ENCODE peak calls at places on chromosome 22, in eight cellular contexts. E is coronary artery; I is tibial nerve; S is CD8-positive, alpha-beta T cell; H is prostate gland; X is psoas muscle; K is heart left ventricle; G is breast epithelium. O is an unnamed sample.
A peak's percentile ranks its signal among the peaks of the same experiment; 100 is the strongest.

GRCh38 chr22:44676441-44677298 is 25.3 kb upstream of the PRR5 start:
- DNase-seq in X (no peak), I (no peak), K (no peak), S (no peak), H (no peak), E (no peak), G (no peak), O (no peak)

GRCh38 chr22:17945851-17946690 is 78.3 kb downstream of the MICAL3 start:
- DNase-seq in E (no peak), H (no peak), K (no peak), X (no peak), G (no peak), I (no peak), S (no peak), O (no peak)

GRCh38 chr22:44394246-44395115 is 81.7 kb upstream of the SHISAL1 start:
- DNase-seq in K (peak; percentile 0), X (no peak), H (no peak), I (peak; percentile 2), G (no peak), S (no peak), E (peak; percentile 49), O (no peak)

GRCh38 chr22:35540600-35541253 is at the start of gene RASD2:
- DNase-seq in I (no peak), X (peak; percentile 39), E (no peak), H (peak; percentile 24), K (peak; percentile 50), S (no peak), G (peak; percentile 38), O (peak; percentile 84)

GRCh38 chr22:41780714-41781507 is 19.6 kb upstream of the CCDC134 start:
- DNase-seq in X (peak; percentile 56), G (peak; percentile 27), H (no peak), S (peak; percentile 81), K (peak; percentile 53), I (no peak), E (no peak), O (no peak)

GRCh38 chr22:25970996-25971811 is 198.1 kb upstream of the SEZ6L start:
- DNase-seq in G (no peak), K (no peak), H (no peak), X (no peak), S (no peak), E (no peak), I (no peak), O (no peak)

GRCh38 chr22:17807571-17808410 is 33.5 kb upstream of the BID start:
- DNase-seq in G (no peak), S (no peak), H (no peak), K (peak; percentile 71), E (no peak), I (no peak), X (peak; percentile 51), O (no peak)

GRCh38 chr22:35359380-35360065 is 21.4 kb upstream of the HMOX1 start:
- DNase-seq in E (no peak), I (no peak), X (no peak), G (no peak), H (no peak), S (no peak), K (no peak), O (no peak)

GRCh38 chr22:38295339-38295738 is 21.9 kb downstream of the CSNK1E start:
- DNase-seq in X (no peak), E (no peak), I (no peak), K (no peak), S (no peak), G (no peak), H (no peak), O (no peak)
- H3K27ac ChIP-seq in X (no peak overlapping the region), E (peak overlapping the region; percentile 84), I (no peak overlapping the region), K (peak overlapping the region; percentile 71), S (no peak overlapping the region), G (peak overlapping the region; percentile 97), H (no peak overlapping the region), O (no peak overlapping the region)

GRCh38 chr22:21000215-21000986 is 1.5 kb downstream of the THAP7 start:
- DNase-seq in X (no peak), E (no peak), K (peak; percentile 15), H (no peak), I (no peak), G (no peak), S (no peak), O (no peak)
- H3K27ac ChIP-seq in X (peak overlapping the region; percentile 92), E (peak overlapping the region; percentile 99), K (peak overlapping the region; percentile 99), H (peak overlapping the region; percentile 96), I (no peak overlapping the region), G (peak overlapping the region; percentile 100), S (peak overlapping the region; percentile 93), O (no peak overlapping the region)

GRCh38 chr22:50310209-50310722 is 2.8 kb upstream of the PLXNB2 start:
- DNase-seq in X (no peak), I (no peak), G (no peak), H (no peak), E (no peak), K (peak; percentile 8), S (no peak), O (no peak)

GRCh38 chr22:50308597-50308935 is 1.1 kb upstream of the PLXNB2 start:
- DNase-seq in X (peak; percentile 82), I (peak; percentile 62), K (peak; percentile 94), E (peak; percentile 91), G (peak; percentile 68), S (no peak), H (no peak), O (no peak)

GRCh38 chr22:50308986-50309600 is 1.6 kb upstream of the PLXNB2 start:
- DNase-seq in S (no peak), E (no peak), H (no peak), X (no peak), K (peak; percentile 38), I (no peak), G (no peak), O (no peak)

GRCh38 chr22:50310949-50311444 is 3.6 kb upstream of the PLXNB2 start:
- DNase-seq in X (no peak), S (no peak), H (no peak), K (no peak), G (no peak), E (no peak), I (no peak), O (no peak)

GRCh38 chr22:50309601-50309991 is 2.1 kb upstream of the PLXNB2 start:
- DNase-seq in G (no peak), I (no peak), X (no peak), K (peak; percentile 17), S (no peak), H (no peak), E (no peak), O (no peak)
- H3K27ac ChIP-seq in G (peak overlapping the region; percentile 98), I (peak overlapping the region; percentile 79), X (no peak overlapping the region), K (peak overlapping the region; percentile 84), S (no peak overlapping the region), H (no peak overlapping the region), E (peak overlapping the region; percentile 98), O (peak overlapping the region; percentile 82)

DNA sequence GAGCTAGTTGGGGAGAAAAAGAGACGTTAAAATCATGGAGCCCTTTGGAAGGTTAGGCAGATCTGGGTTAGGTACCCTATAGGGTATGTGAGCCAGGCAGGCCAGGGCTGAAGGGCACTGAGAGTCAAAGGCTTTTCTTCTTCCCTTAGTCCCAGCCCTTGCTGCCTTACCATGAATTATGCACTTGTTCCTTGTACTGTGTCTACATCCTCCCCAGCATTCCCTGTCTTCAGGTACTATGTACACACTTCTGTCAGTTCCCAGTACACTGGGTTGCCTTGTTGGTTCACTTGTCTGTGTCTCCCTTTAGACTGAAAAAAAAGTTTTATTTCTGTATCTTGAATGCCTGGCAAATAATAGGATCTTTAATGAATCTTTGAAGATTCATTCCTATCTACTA is 16.9 kb downstream of the RNF185 start:
- DNase-seq in G (no peak), I (no peak), H (peak; percentile 49), E (no peak), K (no peak), S (no peak), X (no peak), O (no peak)
- H3K27ac ChIP-seq in G (no peak overlapping the region), I (no peak overlapping the region), H (peak overlapping the region; percentile 77), E (peak overlapping the region; percentile 80), K (no peak overlapping the region), S (no peak overlapping the region), X (peak overlapping the region; percentile 91), O (no peak overlapping the region)

DNA sequence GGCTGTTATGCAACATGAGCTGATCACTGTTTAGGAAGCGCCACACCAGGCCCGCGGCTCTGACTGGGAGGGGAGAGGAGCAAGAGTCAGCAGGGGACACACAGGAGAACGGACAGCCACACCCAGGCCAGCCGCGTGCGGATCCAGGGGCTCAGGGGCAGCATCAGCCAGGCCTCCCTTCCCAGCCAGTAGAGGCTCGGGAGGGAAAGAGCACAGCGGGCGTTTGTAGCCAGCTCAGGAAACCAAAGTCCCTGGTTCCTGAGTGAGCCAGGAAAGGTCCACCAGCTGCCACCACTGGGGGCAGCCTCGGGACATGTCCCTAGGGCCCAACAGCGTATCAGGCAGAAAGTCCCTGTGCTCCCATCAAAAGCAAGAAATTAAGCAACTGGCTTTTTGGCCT is 71.8 kb upstream of the PITPNB start:
- DNase-seq in I (peak; percentile 73), G (no peak), K (peak; percentile 66), X (peak; percentile 80), S (no peak), H (no peak), E (peak; percentile 80), O (no peak)
- H3K27ac ChIP-seq in I (peak overlapping the region; percentile 70), G (peak overlapping the region; percentile 64), K (peak overlapping the region; percentile 62), X (peak overlapping the region; percentile 16), S (no peak overlapping the region), H (peak overlapping the region; percentile 32), E (peak overlapping the region; percentile 48), O (no peak overlapping the region)

GRCh38 chr22:32745251-32745995 is 56.1 kb upstream of the TIMP3 start:
- DNase-seq in H (peak; percentile 30), I (no peak), X (peak; percentile 74), G (peak; percentile 67), E (no peak), S (no peak), K (peak; percentile 47), O (no peak)
- H3K27ac ChIP-seq in H (peak overlapping the region; percentile 5), I (no peak overlapping the region), X (no peak overlapping the region), G (peak overlapping the region; percentile 86), E (peak overlapping the region; percentile 24), S (no peak overlapping the region), K (peak overlapping the region; percentile 62), O (no peak overlapping the region)

DNA sequence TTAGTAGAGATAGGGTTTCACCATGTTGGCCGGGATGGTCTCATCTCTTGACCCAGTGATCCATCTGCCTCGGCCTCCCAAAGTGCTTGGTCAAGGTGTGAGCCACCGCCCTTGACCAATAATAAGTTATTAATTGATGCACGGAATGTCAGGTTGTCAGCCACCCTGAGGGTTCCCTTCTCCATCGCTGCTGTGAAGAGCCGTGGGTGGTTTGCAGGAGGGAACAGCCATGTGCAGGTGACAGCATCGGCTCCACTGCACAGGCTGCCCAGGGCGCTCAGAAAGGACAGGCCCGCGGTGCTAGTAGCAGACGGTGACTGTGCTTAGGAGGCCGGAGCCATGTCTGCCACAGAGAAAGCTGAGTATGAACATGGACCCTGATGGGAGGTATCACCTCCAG is 814.0 kb downstream of the BRD1 start:
- DNase-seq in G (no peak), I (no peak), X (no peak), H (no peak), E (no peak), K (no peak), S (no peak), O (no peak)
- H3K27ac ChIP-seq in G (no peak overlapping the region), I (no peak overlapping the region), X (no peak overlapping the region), H (no peak overlapping the region), E (peak overlapping the region; percentile 85), K (no peak overlapping the region), S (no peak overlapping the region), O (no peak overlapping the region)

O was measured in caudate nucleus.